ENCODE peak calls at places on chromosome 21, in nine cellular contexts. Q, P, G, F, S, H, L, I and E are unnamed samples.

GRCh38 chr21:44365967-44366585 is 12.7 kb downstream of the TRPM2 start:
- DNase-seq in Q (no peak), P (no peak), G (no peak), F (no peak), S (no peak), H (no peak), L (no peak), I (no peak), E (no peak)

GRCh38 chr21:45482899-45483821 is 59.1 kb downstream of the SLC19A1 start:
- DNase-seq in Q (peak; percentile 24), P (no peak), G (no peak), F (no peak), S (no peak), H (no peak), L (peak; percentile 49), I (no peak), E (peak; percentile 37)

GRCh38 chr21:41876396-41876795 is 2.7 kb downstream of the PRDM15 start:
- DNase-seq in Q (no peak), P (no peak), G (no peak), F (no peak), S (no peak), H (no peak), L (no peak), I (no peak), E (no peak)

GRCh38 chr21:32132911-32133310 is 145.9 kb downstream of the MIS18A start:
- DNase-seq in Q (no peak), P (no peak), G (no peak), F (no peak), S (no peak), H (no peak), L (no peak), I (no peak), E (no peak)

GRCh38 chr21:41726970-41727783 is 39.7 kb downstream of the RIPK4 start:
- DNase-seq in Q (no peak), P (peak; percentile 78), G (peak; percentile 18), F (peak; percentile 87), S (no peak), H (no peak), L (no peak), I (no peak), E (no peak)

GRCh38 chr21:28776251-28776650 is 216.4 kb downstream of the LTN1 start:
- DNase-seq in Q (no peak), P (no peak), G (peak; percentile 81), F (peak; percentile 78), S (no peak), H (no peak), L (peak; percentile 35), I (no peak), E (no peak)

GRCh38 chr21:45970674-45971486 is 10.7 kb upstream of the COL6A1 start:
- DNase-seq in Q (peak; percentile 17), P (peak; percentile 32), G (peak; percentile 19), F (peak; percentile 54), S (peak; percentile 78), H (peak; percentile 90), L (peak; percentile 61), I (no peak), E (peak; percentile 39)

GRCh38 chr21:42176864-42177263 is 42.1 kb upstream of the ABCG1 start:
- DNase-seq in Q (no peak), P (no peak), G (no peak), F (no peak), S (no peak), H (no peak), L (no peak), I (no peak), E (no peak)

GRCh38 chr21:45407629-45408247 is 2.8 kb downstream of the COL18A1 start:
- DNase-seq in Q (no peak), P (no peak), G (no peak), F (no peak), S (no peak), H (no peak), L (no peak), I (no peak), E (no peak)

GRCh38 chr21:45971487-45972352 is 9.8 kb upstream of the COL6A1 start:
- DNase-seq in Q (no peak), P (no peak), G (no peak), F (peak; percentile 67), S (no peak), H (peak; percentile 5), L (no peak), I (peak; percentile 49), E (no peak)

GRCh38 chr21:23876925-23877558 is 1730.2 kb downstream of the MRPL39 start:
- DNase-seq in Q (no peak), P (no peak), G (no peak), F (no peak), S (no peak), H (no peak), L (no peak), I (no peak), E (no peak)

GRCh38 chr21:43818685-43819084 is 29.3 kb downstream of the RRP1 start:
- DNase-seq in Q (no peak), P (no peak), G (no peak), F (no peak), S (no peak), H (no peak), L (no peak), I (no peak), E (no peak)

GRCh38 chr21:46095814-46096595 is 1.9 kb upstream of the COL6A2 start:
- DNase-seq in Q (no peak), P (no peak), G (no peak), F (no peak), S (no peak), H (no peak), L (no peak), I (no peak), E (no peak)

GRCh38 chr21:36859744-36860501 is 106.5 kb downstream of the HLCS start:
- DNase-seq in Q (peak; percentile 7), P (peak; percentile 59), G (peak; percentile 85), F (peak; percentile 79), S (peak; percentile 36), H (peak; percentile 88), L (peak; percentile 42), I (no peak), E (no peak)

GRCh38 chr21:39660596-39660995 is 47.9 kb downstream of the B3GALT5 start:
- DNase-seq in Q (no peak), P (no peak), G (peak; percentile 93), F (peak; percentile 86), S (no peak), H (no peak), L (no peak), I (peak; percentile 62), E (no peak)

GRCh38 chr21:44012474-44013379 is 618 bp downstream of the TRAPPC10 start:
- DNase-seq in Q (peak; percentile 73), P (peak; percentile 35), G (peak; percentile 40), F (peak; percentile 28), S (peak; percentile 97), H (peak; percentile 91), L (peak; percentile 86), I (no peak), E (peak; percentile 75)

GRCh38 chr21:25639922-25640670 is 1.0 kb downstream of the JAM2 start:
- DNase-seq in Q (peak; percentile 37), P (no peak), G (no peak), F (peak; percentile 21), S (peak; percentile 30), H (peak; percentile 39), L (no peak), I (no peak), E (no peak)

GRCh38 chr21:35643176-35643575 is 417.1 kb downstream of the SETD4 start:
- DNase-seq in Q (no peak), P (no peak), G (no peak), F (peak; percentile 74), S (no peak), H (no peak), L (no peak), I (no peak), E (no peak)

GRCh38 chr21:39065912-39066311 is 117.3 kb downstream of the PSMG1 start:
- DNase-seq in Q (no peak), P (no peak), G (no peak), F (no peak), S (no peak), H (no peak), L (no peak), I (no peak), E (no peak)

GRCh38 chr21:41321908-41322495 is 5.4 kb downstream of the FAM3B start:
- DNase-seq in Q (no peak), P (peak; percentile 12), G (no peak), F (no peak), S (no peak), H (no peak), L (no peak), I (no peak), E (no peak)

GRCh38 chr21:42141643-42142042 is 70.5 kb downstream of the UMODL1 start:
- DNase-seq in Q (no peak), P (no peak), G (no peak), F (no peak), S (no peak), H (no peak), L (no peak), I (no peak), E (no peak)

GRCh38 chr21:32426592-32427051 is 14.1 kb downstream of the EVA1C start:
- DNase-seq in Q (no peak), P (no peak), G (no peak), F (peak; percentile 40), S (no peak), H (no peak), L (no peak), I (no peak), E (no peak)

GRCh38 chr21:33025106-33025470 is 647 bp upstream of the OLIG2 start:
- DNase-seq in Q (no peak), P (no peak), G (no peak), F (no peak), S (no peak), H (peak; percentile 53), L (no peak), I (no peak), E (no peak)

GRCh38 chr21:33975548-33976081 is 60.0 kb upstream of the ATP5PO start:
- DNase-seq in Q (peak; percentile 23), P (peak; percentile 31), G (peak; percentile 44), F (peak; percentile 63), S (peak; percentile 77), H (no peak), L (peak; percentile 66), I (no peak), E (peak; percentile 25)

GRCh38 chr21:44890961-44891541 is 17.6 kb upstream of the PTTG1IP start:
- DNase-seq in Q (no peak), P (no peak), G (no peak), F (no peak), S (no peak), H (no peak), L (no peak), I (no peak), E (no peak)

GRCh38 chr21:42527489-42528158 is 14.0 kb downstream of the SLC37A1 start:
- DNase-seq in Q (peak; percentile 81), P (no peak), G (no peak), F (no peak), S (peak; percentile 64), H (no peak), L (peak; percentile 47), I (no peak), E (peak; percentile 17)

GRCh38 chr21:43611598-43612369 is 47.5 kb downstream of the HSF2BP start:
- DNase-seq in Q (no peak), P (peak; percentile 59), G (peak; percentile 82), F (peak; percentile 57), S (peak; percentile 70), H (peak; percentile 74), L (peak; percentile 12), I (no peak), E (no peak)

GRCh38 chr21:32131960-32132359 is 146.9 kb downstream of the MIS18A start:
- DNase-seq in Q (no peak), P (peak; percentile 3), G (peak; percentile 42), F (peak; percentile 4), S (no peak), H (no peak), L (no peak), I (no peak), E (no peak)

GRCh38 chr21:37939251-37939650 is 23.0 kb upstream of the KCNJ6 start:
- DNase-seq in Q (no peak), P (peak; percentile 73), G (no peak), F (no peak), S (no peak), H (no peak), L (no peak), I (no peak), E (no peak)

GRCh38 chr21:41669533-41669830 is 97.4 kb downstream of the RIPK4 start:
- DNase-seq in Q (no peak), P (no peak), G (no peak), F (no peak), S (no peak), H (no peak), L (no peak), I (no peak), E (no peak)

GRCh38 chr21:45219517-45219916 is 68.2 kb downstream of the POFUT2 start:
- DNase-seq in Q (no peak), P (no peak), G (peak; percentile 18), F (no peak), S (no peak), H (no peak), L (no peak), I (no peak), E (no peak)